ENCODE peak calls at places on chromosomes 11 and 22, in seven cellular contexts. One of them, this sample, is unnamed.

GRCh38 chr11:103594283-103594682 is 442.2 kb upstream of the DDI1 start:
- DNase-seq in Daoy: no peak
- DNase-seq in HTR-8/SVneo: no peak
- DNase-seq in fibroblast of pulmonary artery: no peak
- DNase-seq in NCI-H1417: no peak
- DNase-seq in CD4-positive, CD25-positive, alpha-beta regulatory T cell: no peak
- DNase-seq in NCI-H460: no peak
- DNase-seq in this sample: no peak

GRCh38 chr11:62981743-62982142 is 3.0 kb downstream of the SLC22A6 start:
- DNase-seq in Daoy: no peak
- DNase-seq in HTR-8/SVneo: no peak
- DNase-seq in fibroblast of pulmonary artery: no peak
- DNase-seq in NCI-H1417: no peak
- DNase-seq in CD4-positive, CD25-positive, alpha-beta regulatory T cell: no peak
- DNase-seq in NCI-H460: no peak
- DNase-seq in this sample: no peak

GRCh38 chr11:13717331-13717730 is 48.9 kb downstream of the FAR1 start:
- DNase-seq in Daoy: peak; percentile 46
- DNase-seq in HTR-8/SVneo: peak; percentile 47
- DNase-seq in fibroblast of pulmonary artery: peak; percentile 76
- DNase-seq in NCI-H1417: no peak
- DNase-seq in CD4-positive, CD25-positive, alpha-beta regulatory T cell: no peak
- DNase-seq in NCI-H460: no peak
- DNase-seq in this sample: no peak

GRCh38 chr11:592501-592900 is 16.2 kb downstream of the PHRF1 start:
- DNase-seq in Daoy: no peak
- DNase-seq in HTR-8/SVneo: no peak
- DNase-seq in fibroblast of pulmonary artery: no peak
- DNase-seq in NCI-H1417: no peak
- DNase-seq in CD4-positive, CD25-positive, alpha-beta regulatory T cell: no peak
- DNase-seq in NCI-H460: no peak
- DNase-seq in this sample: no peak

GRCh38 chr22:35587447-35587870 is 29.7 kb downstream of the MB start:
- DNase-seq in Daoy: peak; percentile 48
- DNase-seq in HTR-8/SVneo: no peak
- DNase-seq in fibroblast of pulmonary artery: no peak
- DNase-seq in NCI-H1417: no peak
- DNase-seq in CD4-positive, CD25-positive, alpha-beta regulatory T cell: no peak
- DNase-seq in NCI-H460: no peak
- DNase-seq in this sample: no peak

GRCh38 chr11:93842461-93842860 is 8.0 kb downstream of the VSTM5 start:
- DNase-seq in Daoy: peak; percentile 96
- DNase-seq in HTR-8/SVneo: no peak
- DNase-seq in fibroblast of pulmonary artery: peak; percentile 48
- DNase-seq in NCI-H1417: no peak
- DNase-seq in CD4-positive, CD25-positive, alpha-beta regulatory T cell: no peak
- DNase-seq in NCI-H460: no peak
- DNase-seq in this sample: peak; percentile 67

GRCh38 chr22:18109410-18110193 is 1.0 kb upstream of the TUBA8 start:
- DNase-seq in Daoy: no peak
- DNase-seq in HTR-8/SVneo: no peak
- DNase-seq in fibroblast of pulmonary artery: no peak
- DNase-seq in NCI-H1417: no peak
- DNase-seq in CD4-positive, CD25-positive, alpha-beta regulatory T cell: no peak
- DNase-seq in NCI-H460: no peak
- DNase-seq in this sample: no peak

GRCh38 chr11:3947084-3947483 is 91.6 kb downstream of the STIM1 start:
- DNase-seq in Daoy: peak; percentile 36
- DNase-seq in HTR-8/SVneo: no peak
- DNase-seq in fibroblast of pulmonary artery: peak; percentile 84
- DNase-seq in NCI-H1417: no peak
- DNase-seq in CD4-positive, CD25-positive, alpha-beta regulatory T cell: no peak
- DNase-seq in NCI-H460: no peak
- DNase-seq in this sample: no peak

GRCh38 chr11:26551186-26551801 is 20.8 kb downstream of the MUC15 start:
- DNase-seq in Daoy: no peak
- DNase-seq in HTR-8/SVneo: no peak
- DNase-seq in fibroblast of pulmonary artery: peak; percentile 44
- DNase-seq in NCI-H1417: no peak
- DNase-seq in CD4-positive, CD25-positive, alpha-beta regulatory T cell: no peak
- DNase-seq in NCI-H460: peak; percentile 11
- DNase-seq in this sample: no peak

GRCh38 chr22:20395181-20395896 is 1.4 kb downstream of the ZNF74 start:
- DNase-seq in Daoy: no peak
- DNase-seq in HTR-8/SVneo: no peak
- DNase-seq in fibroblast of pulmonary artery: no peak
- DNase-seq in NCI-H1417: no peak
- DNase-seq in CD4-positive, CD25-positive, alpha-beta regulatory T cell: no peak
- DNase-seq in NCI-H460: no peak
- DNase-seq in this sample: no peak

GRCh38 chr11:113521737-113522517 is 46.7 kb upstream of the DRD2 start:
- DNase-seq in Daoy: no peak
- DNase-seq in HTR-8/SVneo: no peak
- DNase-seq in fibroblast of pulmonary artery: no peak
- DNase-seq in NCI-H1417: no peak
- DNase-seq in CD4-positive, CD25-positive, alpha-beta regulatory T cell: no peak
- DNase-seq in NCI-H460: no peak
- DNase-seq in this sample: no peak

GRCh38 chr11:1856306-1857005 is 3.6 kb downstream of the LSP1 start:
- DNase-seq in Daoy: no peak
- DNase-seq in HTR-8/SVneo: no peak
- DNase-seq in fibroblast of pulmonary artery: no peak
- DNase-seq in NCI-H1417: no peak
- DNase-seq in CD4-positive, CD25-positive, alpha-beta regulatory T cell: no peak
- DNase-seq in NCI-H460: no peak
- DNase-seq in this sample: no peak

GRCh38 chr11:2591805-2592204 is 108.0 kb downstream of the KCNQ1OT1 start:
- DNase-seq in Daoy: no peak
- DNase-seq in HTR-8/SVneo: no peak
- DNase-seq in fibroblast of pulmonary artery: no peak
- DNase-seq in NCI-H1417: no peak
- DNase-seq in CD4-positive, CD25-positive, alpha-beta regulatory T cell: no peak
- DNase-seq in NCI-H460: no peak
- DNase-seq in this sample: no peak

GRCh38 chr11:45280449-45280848 is 5.7 kb downstream of the SYT13 start:
- DNase-seq in Daoy: peak; percentile 37
- DNase-seq in HTR-8/SVneo: no peak
- DNase-seq in fibroblast of pulmonary artery: peak; percentile 33
- DNase-seq in NCI-H1417: peak; percentile 60
- DNase-seq in CD4-positive, CD25-positive, alpha-beta regulatory T cell: no peak
- DNase-seq in NCI-H460: no peak
- DNase-seq in this sample: no peak

GRCh38 chr11:129281471-129282268 is 89.5 kb upstream of the ARHGAP32 start:
- DNase-seq in Daoy: no peak
- DNase-seq in HTR-8/SVneo: no peak
- DNase-seq in fibroblast of pulmonary artery: no peak
- DNase-seq in NCI-H1417: no peak
- DNase-seq in CD4-positive, CD25-positive, alpha-beta regulatory T cell: no peak
- DNase-seq in NCI-H460: no peak
- DNase-seq in this sample: no peak

GRCh38 chr22:38397189-38398097 is 57.6 kb downstream of the KCNJ4 start:
- DNase-seq in Daoy: peak; percentile 70
- DNase-seq in HTR-8/SVneo: no peak
- DNase-seq in fibroblast of pulmonary artery: peak; percentile 44
- DNase-seq in NCI-H1417: no peak
- DNase-seq in CD4-positive, CD25-positive, alpha-beta regulatory T cell: peak; percentile 26
- DNase-seq in NCI-H460: no peak
- DNase-seq in this sample: no peak

GRCh38 chr22:30038219-30038618 is 42.0 kb upstream of the HORMAD2 start:
- DNase-seq in Daoy: peak; percentile 55
- DNase-seq in HTR-8/SVneo: no peak
- DNase-seq in fibroblast of pulmonary artery: peak; percentile 85
- DNase-seq in NCI-H1417: no peak
- DNase-seq in CD4-positive, CD25-positive, alpha-beta regulatory T cell: no peak
- DNase-seq in NCI-H460: no peak
- DNase-seq in this sample: no peak

GRCh38 chr11:72921028-72921716 is 107.0 kb downstream of the ATG16L2 start:
- DNase-seq in Daoy: no peak
- DNase-seq in HTR-8/SVneo: no peak
- DNase-seq in fibroblast of pulmonary artery: no peak
- DNase-seq in NCI-H1417: no peak
- DNase-seq in CD4-positive, CD25-positive, alpha-beta regulatory T cell: no peak
- DNase-seq in NCI-H460: no peak
- DNase-seq in this sample: no peak

GRCh38 chr11:69834251-69834650 is 15.0 kb upstream of the FGF3 start:
- DNase-seq in Daoy: no peak
- DNase-seq in HTR-8/SVneo: no peak
- DNase-seq in fibroblast of pulmonary artery: no peak
- DNase-seq in NCI-H1417: no peak
- DNase-seq in CD4-positive, CD25-positive, alpha-beta regulatory T cell: no peak
- DNase-seq in NCI-H460: no peak
- DNase-seq in this sample: no peak

GRCh38 chr11:130865091-130865771 is 51.0 kb downstream of the SNX19 start:
- DNase-seq in Daoy: no peak
- DNase-seq in HTR-8/SVneo: no peak
- DNase-seq in fibroblast of pulmonary artery: no peak
- DNase-seq in NCI-H1417: no peak
- DNase-seq in CD4-positive, CD25-positive, alpha-beta regulatory T cell: no peak
- DNase-seq in NCI-H460: no peak
- DNase-seq in this sample: no peak

GRCh38 chr11:114147389-114148382 is 88.2 kb downstream of the ZBTB16 start:
- DNase-seq in Daoy: no peak
- DNase-seq in HTR-8/SVneo: no peak
- DNase-seq in fibroblast of pulmonary artery: peak; percentile 66
- DNase-seq in NCI-H1417: no peak
- DNase-seq in CD4-positive, CD25-positive, alpha-beta regulatory T cell: no peak
- DNase-seq in NCI-H460: no peak
- DNase-seq in this sample: no peak

GRCh38 chr11:119438599-119438998 is 15.6 kb upstream of the THY1 start:
- DNase-seq in Daoy: no peak
- DNase-seq in HTR-8/SVneo: no peak
- DNase-seq in fibroblast of pulmonary artery: no peak
- DNase-seq in NCI-H1417: no peak
- DNase-seq in CD4-positive, CD25-positive, alpha-beta regulatory T cell: no peak
- DNase-seq in NCI-H460: no peak
- DNase-seq in this sample: no peak

GRCh38 chr11:112784323-112785073 is 176.7 kb upstream of the NCAM1 start:
- DNase-seq in Daoy: peak; percentile 78
- DNase-seq in HTR-8/SVneo: no peak
- DNase-seq in fibroblast of pulmonary artery: peak; percentile 92
- DNase-seq in NCI-H1417: peak; percentile 45
- DNase-seq in CD4-positive, CD25-positive, alpha-beta regulatory T cell: no peak
- DNase-seq in NCI-H460: no peak
- DNase-seq in this sample: no peak

GRCh38 chr11:134037093-134037908 is 31.6 kb upstream of the JAM3 start:
- DNase-seq in Daoy: peak; percentile 61
- DNase-seq in HTR-8/SVneo: peak; percentile 29
- DNase-seq in fibroblast of pulmonary artery: peak; percentile 66
- DNase-seq in NCI-H1417: peak; percentile 59
- DNase-seq in CD4-positive, CD25-positive, alpha-beta regulatory T cell: peak; percentile 66
- DNase-seq in NCI-H460: no peak
- DNase-seq in this sample: no peak

GRCh38 chr22:42793848-42794405 is 63.1 kb downstream of the ARFGAP3 start:
- DNase-seq in Daoy: no peak
- DNase-seq in HTR-8/SVneo: no peak
- DNase-seq in fibroblast of pulmonary artery: no peak
- DNase-seq in NCI-H1417: no peak
- DNase-seq in CD4-positive, CD25-positive, alpha-beta regulatory T cell: no peak
- DNase-seq in NCI-H460: no peak
- DNase-seq in this sample: no peak

GRCh38 chr22:42151924-42152635 is 21.5 kb upstream of the CYP2D6 start:
- DNase-seq in Daoy: no peak
- DNase-seq in HTR-8/SVneo: no peak
- DNase-seq in fibroblast of pulmonary artery: no peak
- DNase-seq in NCI-H1417: no peak
- DNase-seq in CD4-positive, CD25-positive, alpha-beta regulatory T cell: no peak
- DNase-seq in NCI-H460: no peak
- DNase-seq in this sample: no peak

GRCh38 chr22:43128928-43129424 is 14.2 kb downstream of the MCAT start:
- DNase-seq in Daoy: no peak
- DNase-seq in HTR-8/SVneo: no peak
- DNase-seq in fibroblast of pulmonary artery: no peak
- DNase-seq in NCI-H1417: peak; percentile 78
- DNase-seq in CD4-positive, CD25-positive, alpha-beta regulatory T cell: no peak
- DNase-seq in NCI-H460: no peak
- DNase-seq in this sample: no peak

This sample was measured in HCT116.